ENCODE peak calls at places on chromosomes 2 and 18, in four cellular contexts. Y is astrocyte, X is NCI-H1694 treated with DMSO at 0.1 percent for 48 hours, P is RPMI7951. T is an unnamed sample.

GRCh38 chr18:49052891-49053644 is 102.3 kb upstream of the SMAD7 start:
- DNase-seq in Y (peak), X (peak), P (peak), T (peak)

GRCh38 chr2:128469203-128469602 is 150.5 kb upstream of the HS6ST1 start:
- DNase-seq in Y (no peak), X (no peak), P (no peak), T (no peak)

GRCh38 chr2:29687121-29687520 is 234.3 kb downstream of the ALK start:
- DNase-seq in Y (no peak), X (no peak), P (no peak), T (no peak)

GRCh38 chr2:56168163-56168562 is 15.6 kb upstream of the CCDC85A start:
- DNase-seq in Y (peak), X (no peak), P (no peak), T (peak)

GRCh38 chr2:96533292-96534073 is 3.1 kb upstream of the ARID5A start:
- DNase-seq in Y (peak), X (no peak), P (peak), T (peak)

GRCh38 chr2:158529379-158530110 is 72.8 kb downstream of the PKP4 start:
- DNase-seq in Y (peak), X (no peak), P (peak), T (peak)

GRCh38 chr18:48028716-48029115 is 98.3 kb upstream of the SMAD2 start:
- DNase-seq in Y (no peak), X (no peak), P (no peak), T (no peak)

GRCh38 chr2:10333247-10333613 is 30.5 kb downstream of the HPCAL1 start:
- DNase-seq in Y (no peak), X (peak), P (no peak), T (no peak)

GRCh38 chr2:207110730-207111129 is 55.0 kb downstream of the KLF7 start:
- DNase-seq in Y (no peak), X (no peak), P (no peak), T (no peak)

GRCh38 chr18:61850756-61851155 is 42.1 kb downstream of the RNF152 start:
- DNase-seq in Y (no peak), X (no peak), P (no peak), T (no peak)

T was measured in EL.